ENCODE peak calls at places on chromosome 10, in eight cellular contexts. H is CD4-positive, CD25-positive, alpha-beta regulatory T cell; E is memory B cell; T is A172; I is HT-29; Q is stimulated activated CD4-positive, alpha-beta T cell treated with anti-CD3 and anti-CD28 coated beads, Interleukin-12 subunit alpha, Interleukin-12 subunit beta, amount 100 ng/mL, for 48 hours; R is HuH-7.5; C is stimulated activated naive CD8-positive, alpha-beta T cell treated with anti-CD3 and anti-CD28 coated beads, Interleukin-15, Interleukin-2, amounts not matched to agents 100 U/mL and 50 U/mL, for 24 hours. P is an unnamed sample.

GRCh38 chr10:31413325-31413724 is 94.3 kb downstream of the ZEB1 start:
- DNase-seq in I (no peak), Q (no peak), H (no peak), E (no peak), R (peak), C (no peak), T (peak), P (no peak)

GRCh38 chr10:13904053-13904452 is 317.3 kb downstream of the PRPF18 start:
- DNase-seq in C (no peak), R (no peak), E (no peak), T (no peak), H (no peak), Q (no peak), I (no peak), P (no peak)

GRCh38 chr10:97279121-97279815 is 13.2 kb downstream of the ARHGAP19 start:
- DNase-seq in E (no peak), Q (no peak), C (no peak), R (no peak), I (no peak), H (no peak), T (no peak), P (no peak)

GRCh38 chr10:54900584-54900983 is 99.6 kb upstream of the PCDH15 start:
- DNase-seq in I (no peak), C (no peak), H (no peak), E (no peak), Q (no peak), R (no peak), T (no peak), P (no peak)

GRCh38 chr10:90274721-90275468 is 573.5 kb downstream of the KIF20B start:
- DNase-seq in Q (no peak), C (no peak), E (no peak), H (no peak), T (no peak), I (no peak), R (no peak), P (no peak)

GRCh38 chr10:109961181-109962001 is 38.1 kb upstream of the XPNPEP1 start:
- DNase-seq in Q (no peak), H (no peak), I (peak), R (no peak), T (peak), E (no peak), C (no peak), P (no peak)

GRCh38 chr10:92813979-92814378 is 34.3 kb upstream of the EXOC6 start:
- DNase-seq in Q (no peak), R (no peak), C (no peak), T (no peak), E (no peak), H (no peak), I (no peak), P (no peak)

GRCh38 chr10:87702260-87702972 is 42.7 kb downstream of the PAPSS2 start:
- DNase-seq in H (no peak), C (no peak), T (no peak), I (peak), Q (no peak), R (no peak), E (no peak), P (no peak)

GRCh38 chr10:43971306-43971705 is 322.6 kb upstream of the ZNF32 start:
- DNase-seq in H (no peak), R (no peak), T (no peak), Q (no peak), E (no peak), C (no peak), I (no peak), P (no peak)

GRCh38 chr10:21687197-21687993 is 153.4 kb downstream of the MLLT10 start:
- DNase-seq in I (no peak), T (no peak), H (no peak), R (no peak), Q (no peak), C (no peak), E (no peak), P (no peak)

GRCh38 chr10:22700489-22700888 is 13.9 kb downstream of the PIP4K2A start:
- DNase-seq in H (no peak), R (no peak), Q (no peak), I (no peak), T (no peak), E (no peak), C (no peak), P (no peak)

GRCh38 chr10:84683550-84683949 is 355.2 kb downstream of the CCSER2 start:
- DNase-seq in T (no peak), R (no peak), C (no peak), Q (no peak), H (no peak), E (no peak), I (no peak), P (no peak)

GRCh38 chr10:84193327-84193726 is 1.0 kb upstream of the CDHR1 start:
- DNase-seq in R (no peak), H (no peak), E (no peak), T (no peak), I (no peak), C (no peak), Q (no peak), P (no peak)

GRCh38 chr10:31586708-31587107 is 267.7 kb downstream of the ZEB1 start:
- DNase-seq in T (no peak), Q (no peak), C (no peak), I (no peak), H (no peak), R (no peak), E (no peak), P (no peak)

GRCh38 chr10:125482108-125482507 is 200.9 kb downstream of the TEX36 start:
- DNase-seq in Q (no peak), H (no peak), C (no peak), R (no peak), T (no peak), E (no peak), I (no peak), P (no peak)

GRCh38 chr10:6713716-6714115 is 133.6 kb upstream of the PRKCQ start:
- DNase-seq in C (no peak), H (peak), T (no peak), R (no peak), E (no peak), Q (no peak), I (no peak), P (no peak)

GRCh38 chr10:102113956-102114857 is 6.0 kb downstream of the LDB1 start:
- DNase-seq in C (peak), Q (no peak), R (no peak), T (peak), I (peak), H (no peak), E (no peak), P (no peak)

GRCh38 chr10:43076876-43077420 is at the start of gene RET:
- DNase-seq in R (no peak), E (no peak), T (no peak), C (peak), I (no peak), Q (peak), H (peak), P (no peak)

GRCh38 chr10:122878799-122879338 is 512 bp downstream of the FAM24B start:
- DNase-seq in H (peak), C (no peak), T (no peak), E (no peak), R (no peak), Q (no peak), I (no peak), P (no peak)

GRCh38 chr10:72285972-72286521 is 12.3 kb downstream of the DDIT4 start:
- DNase-seq in T (no peak), R (no peak), C (no peak), E (no peak), Q (no peak), H (no peak), I (no peak), P (no peak)

P was measured in NCI-H748 treated with DMSO at 0.1 percent for 48 hours.